ENCODE peak calls at places on chromosome 12, in eight cellular contexts. I, Q, O, V, D, B, Z and S are unnamed samples.

GRCh38 chr12:20946732-20947131 is 136.2 kb downstream of the SLCO1B3 start:
- DNase-seq in I (no peak), Q (no peak), O (peak; percentile 35), V (peak; percentile 5), D (no peak), B (peak; percentile 48), Z (no peak), S (peak; percentile 42)

GRCh38 chr12:98422809-98423208 is 92.6 kb upstream of the TMPO start:
- DNase-seq in I (no peak), Q (no peak), O (no peak), V (no peak), D (no peak), B (peak; percentile 49), Z (no peak), S (no peak)

GRCh38 chr12:2643736-2644135 is 151.0 kb upstream of the FKBP4 start:
- DNase-seq in I (no peak), Q (no peak), O (no peak), V (no peak), D (no peak), B (no peak), Z (no peak), S (no peak)

GRCh38 chr12:75289678-75290200 is 40.4 kb downstream of the CAPS2 start:
- DNase-seq in I (no peak), Q (no peak), O (no peak), V (no peak), D (peak; percentile 31), B (no peak), Z (no peak), S (no peak)

GRCh38 chr12:58395470-58395869 is 454.1 kb downstream of the ATP23 start:
- DNase-seq in I (no peak), Q (no peak), O (no peak), V (no peak), D (peak; percentile 65), B (no peak), Z (no peak), S (no peak)

GRCh38 chr12:45966486-45966885 is 23.9 kb downstream of the SCAF11 start:
- DNase-seq in I (no peak), Q (no peak), O (no peak), V (no peak), D (peak; percentile 78), B (no peak), Z (no peak), S (no peak)

GRCh38 chr12:12718853-12719252 is 1.7 kb downstream of the CDKN1B start:
- DNase-seq in I (no peak), Q (no peak), O (no peak), V (no peak), D (peak; percentile 76), B (no peak), Z (no peak), S (no peak)

GRCh38 chr12:30145351-30146017 is 361.7 kb upstream of the TMTC1 start:
- DNase-seq in I (no peak), Q (no peak), O (no peak), V (no peak), D (no peak), B (no peak), Z (no peak), S (no peak)

GRCh38 chr12:93790472-93791152 is 113.4 kb downstream of the CRADD start:
- DNase-seq in I (no peak), Q (no peak), O (no peak), V (no peak), D (peak; percentile 89), B (no peak), Z (no peak), S (no peak)

GRCh38 chr12:6070472-6071257 is 53.8 kb downstream of the VWF start:
- DNase-seq in I (no peak), Q (no peak), O (no peak), V (no peak), D (no peak), B (peak; percentile 67), Z (no peak), S (no peak)

GRCh38 chr12:64451687-64452558 is at the start of gene TBK1:
- DNase-seq in I (peak; percentile 99), Q (peak; percentile 97), O (peak; percentile 85), V (peak; percentile 96), D (peak; percentile 84), B (peak; percentile 93), Z (peak; percentile 91), S (peak; percentile 95)

GRCh38 chr12:111691262-111691661 is 5.4 kb downstream of the ACAD10 start:
- DNase-seq in I (no peak), Q (no peak), O (no peak), V (no peak), D (no peak), B (no peak), Z (no peak), S (no peak)

GRCh38 chr12:132070298-132070697 is 73.8 kb downstream of the DDX51 start:
- DNase-seq in I (no peak), Q (no peak), O (no peak), V (no peak), D (no peak), B (no peak), Z (no peak), S (no peak)

GRCh38 chr12:105736498-105736897 is 402.3 kb downstream of the NUAK1 start:
- DNase-seq in I (no peak), Q (no peak), O (no peak), V (no peak), D (no peak), B (no peak), Z (no peak), S (no peak)

GRCh38 chr12:28239918-28240317 is 49.7 kb downstream of the CCDC91 start:
- DNase-seq in I (no peak), Q (no peak), O (no peak), V (no peak), D (no peak), B (no peak), Z (no peak), S (no peak)

GRCh38 chr12:28240853-28241252 is 50.6 kb downstream of the CCDC91 start:
- DNase-seq in I (no peak), Q (no peak), O (no peak), V (no peak), D (no peak), B (no peak), Z (no peak), S (no peak)

GRCh38 chr12:28235985-28236384 is 45.7 kb downstream of the CCDC91 start:
- DNase-seq in I (no peak), Q (no peak), O (no peak), V (no peak), D (no peak), B (no peak), Z (no peak), S (no peak)

GRCh38 chr12:28235017-28235416 is 44.8 kb downstream of the CCDC91 start:
- DNase-seq in I (no peak), Q (no peak), O (no peak), V (no peak), D (no peak), B (no peak), Z (no peak), S (no peak)

GRCh38 chr12:28237423-28237822 is 47.2 kb downstream of the CCDC91 start:
- DNase-seq in I (no peak), Q (no peak), O (no peak), V (no peak), D (no peak), B (no peak), Z (no peak), S (peak; percentile 12)
- TF ChIP-seq CTCF in I (no peak), Q (no peak), O (peak; percentile 35), V (no peak), D (no peak), B (peak; percentile 6), Z (no peak), S (no peak)

DNA sequence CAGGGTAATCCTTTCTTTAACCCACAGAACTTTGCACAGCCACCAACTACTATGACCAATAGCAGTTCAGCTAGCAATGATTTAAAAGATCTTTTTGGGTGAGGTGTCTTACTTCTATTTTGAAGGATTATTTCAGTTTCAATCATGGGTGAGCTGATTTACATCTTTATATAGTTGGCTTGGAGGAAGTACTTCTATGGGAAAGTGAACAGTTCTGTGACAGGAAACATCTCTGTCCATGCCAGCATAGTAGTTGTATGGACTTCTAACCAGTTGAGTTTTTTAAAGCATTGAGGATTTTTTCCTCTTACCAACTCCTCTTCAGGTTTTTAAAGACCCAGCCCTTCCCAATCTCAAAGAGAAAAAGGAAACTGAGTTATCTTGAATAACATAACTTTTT is 17.8 kb upstream of the SLC17A8 start:
- DNase-seq in I (no peak), Q (no peak), O (no peak), V (no peak), D (no peak), B (no peak), Z (no peak), S (no peak)
- TF ChIP-seq CTCF in I (no peak), Q (no peak), O (no peak), V (no peak), D (no peak), B (no peak), Z (no peak), S (no peak)

GRCh38 chr12:123387508-123388217 is 3.7 kb downstream of the KMT5A start:
- DNase-seq in I (no peak), Q (no peak), O (no peak), V (no peak), D (no peak), B (no peak), Z (no peak), S (no peak)

GRCh38 chr12:123388218-123388947 is 4.5 kb downstream of the KMT5A start:
- DNase-seq in I (peak; percentile 93), Q (peak; percentile 90), O (peak; percentile 57), V (peak; percentile 98), D (peak; percentile 52), B (peak; percentile 89), Z (peak; percentile 84), S (peak; percentile 79)

GRCh38 chr12:123382684-123383083 is 1.2 kb upstream of the KMT5A start:
- DNase-seq in I (no peak), Q (no peak), O (no peak), V (no peak), D (no peak), B (no peak), Z (no peak), S (no peak)

GRCh38 chr12:123384318-123384993 is 524 bp downstream of the KMT5A start:
- DNase-seq in I (peak; percentile 87), Q (peak; percentile 59), O (no peak), V (peak; percentile 44), D (no peak), B (peak; percentile 38), Z (no peak), S (no peak)

GRCh38 chr12:123384994-123385376 is 1.1 kb downstream of the KMT5A start:
- DNase-seq in I (no peak), Q (no peak), O (no peak), V (no peak), D (peak; percentile 63), B (no peak), Z (no peak), S (no peak)
- TF ChIP-seq CTCF in I (no peak), Q (no peak), O (peak; percentile 23), V (peak; percentile 17), D (no peak), B (no peak), Z (no peak), S (no peak)

DNA sequence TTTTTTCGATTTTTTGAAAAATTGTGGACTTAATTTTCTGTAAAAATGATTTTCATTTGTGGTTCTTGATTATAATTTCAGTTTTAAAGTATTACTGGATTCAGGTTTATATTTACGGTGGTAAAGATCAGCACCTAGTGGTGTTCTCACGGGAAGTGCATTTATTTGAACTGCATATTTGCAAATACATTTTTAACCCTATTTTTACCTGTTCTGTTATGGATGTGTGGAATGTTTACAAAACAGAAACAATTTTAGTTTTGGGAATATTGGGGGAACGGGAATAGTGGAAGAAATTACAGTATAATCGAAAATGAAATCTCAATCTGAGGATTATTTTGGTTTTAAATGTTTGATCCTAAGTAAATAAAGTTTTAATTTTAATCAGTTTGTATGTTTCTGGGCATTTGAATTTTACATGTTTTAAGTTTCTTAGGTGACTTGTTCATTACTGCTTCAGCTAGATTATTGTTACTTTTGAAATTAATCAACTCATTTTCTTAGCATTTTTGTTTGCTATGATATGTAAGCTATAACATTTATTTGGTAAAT is 805 bp downstream of the ATF7IP start:
- DNase-seq in I (no peak), Q (no peak), O (no peak), V (no peak), D (peak; percentile 40), B (peak; percentile 20), Z (no peak), S (no peak)
- TF ChIP-seq CTCF in I (peak; percentile 10), Q (peak; percentile 34), O (peak; percentile 67), V (no peak), D (peak; percentile 29), B (peak; percentile 39), Z (peak; percentile 41), S (no peak)